ENCODE peak calls at places on chromosomes 12 and 14, in seven cellular contexts. One of them, this sample, is unnamed.

GRCh38 chr14:52934762-52935161 is 16.1 kb downstream of the FERMT2 start:
- DNase-seq in HepG2: peak; percentile 55
- DNase-seq in GM12878: no peak
- DNase-seq in A549: no peak
- DNase-seq in HCT116: no peak
- DNase-seq in SK-N-SH: no peak
- DNase-seq in H1: no peak
- DNase-seq in this sample: no peak

GRCh38 chr14:41280745-41281144 is 325.9 kb upstream of the LRFN5 start:
- DNase-seq in A549: peak; percentile 4
- DNase-seq in GM12878: no peak
- DNase-seq in HCT116: no peak
- DNase-seq in SK-N-SH: no peak
- DNase-seq in H1: no peak
- DNase-seq in HepG2: no peak
- DNase-seq in this sample: no peak

GRCh38 chr14:78005325-78005724 is 164.8 kb upstream of the NRXN3 start:
- DNase-seq in HepG2: no peak
- DNase-seq in A549: peak; percentile 57
- DNase-seq in GM12878: peak; percentile 51
- DNase-seq in H1: no peak
- DNase-seq in SK-N-SH: no peak
- DNase-seq in HCT116: peak; percentile 81
- DNase-seq in this sample: no peak

GRCh38 chr12:121538699-121539061 is 42.1 kb downstream of the KDM2B start:
- DNase-seq in SK-N-SH: no peak
- DNase-seq in GM12878: no peak
- DNase-seq in HepG2: peak; percentile 75
- DNase-seq in A549: peak; percentile 53
- DNase-seq in H1: no peak
- DNase-seq in HCT116: peak; percentile 75
- DNase-seq in this sample: peak; percentile 29

GRCh38 chr14:36519431-36520321 is at the start of gene NKX2-1:
- DNase-seq in GM12878: no peak
- DNase-seq in A549: peak; percentile 31
- DNase-seq in H1: peak; percentile 82
- DNase-seq in SK-N-SH: peak; percentile 26
- DNase-seq in HCT116: no peak
- DNase-seq in HepG2: no peak
- DNase-seq in this sample: no peak

GRCh38 chr14:20278414-20278813 is 27.3 kb downstream of the TTC5 start:
- DNase-seq in SK-N-SH: peak; percentile 7
- DNase-seq in HCT116: no peak
- DNase-seq in H1: no peak
- DNase-seq in GM12878: no peak
- DNase-seq in A549: no peak
- DNase-seq in HepG2: no peak
- DNase-seq in this sample: peak; percentile 23

GRCh38 chr14:61326847-61327246 is 5.5 kb downstream of the PRKCH start:
- DNase-seq in A549: no peak
- DNase-seq in H1: no peak
- DNase-seq in HCT116: no peak
- DNase-seq in SK-N-SH: peak; percentile 28
- DNase-seq in GM12878: no peak
- DNase-seq in HepG2: no peak
- DNase-seq in this sample: no peak

GRCh38 chr14:103994535-103995184 is 52.3 kb upstream of the RD3L start:
- DNase-seq in A549: no peak
- DNase-seq in HCT116: no peak
- DNase-seq in HepG2: no peak
- DNase-seq in GM12878: no peak
- DNase-seq in SK-N-SH: no peak
- DNase-seq in H1: no peak
- DNase-seq in this sample: peak; percentile 4

GRCh38 chr12:93085383-93086287 is 156.5 kb upstream of the EEA1 start:
- DNase-seq in A549: no peak
- DNase-seq in SK-N-SH: no peak
- DNase-seq in HepG2: peak; percentile 83
- DNase-seq in H1: no peak
- DNase-seq in GM12878: no peak
- DNase-seq in HCT116: no peak
- DNase-seq in this sample: no peak

GRCh38 chr14:105864651-105865265 is 338.4 kb downstream of the TMEM121 start:
- DNase-seq in A549: no peak
- DNase-seq in HepG2: no peak
- DNase-seq in HCT116: no peak
- DNase-seq in SK-N-SH: no peak
- DNase-seq in H1: no peak
- DNase-seq in GM12878: no peak
- DNase-seq in this sample: no peak

DNA sequence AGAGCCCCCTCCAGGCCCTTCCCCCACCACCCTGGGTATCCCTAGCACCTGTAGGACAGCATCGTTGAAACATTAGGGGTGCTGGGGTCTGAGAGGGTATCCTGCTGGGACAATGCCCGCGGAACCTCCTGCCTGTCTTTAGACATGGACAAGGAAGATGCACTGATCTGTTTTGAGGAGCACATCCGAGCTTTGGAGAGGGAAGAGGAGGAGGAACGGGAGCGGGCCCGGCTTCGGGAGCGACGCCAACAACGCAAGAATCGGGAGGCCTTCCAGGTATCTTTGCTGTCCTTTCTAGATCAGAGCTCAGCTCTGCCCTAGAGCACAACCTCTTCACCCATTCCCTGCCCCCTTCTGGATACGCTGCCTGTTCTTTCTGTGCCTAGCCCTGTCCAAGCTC is 13.2 kb downstream of the PRPF40B start:
- DNase-seq in HCT116: no peak
- DNase-seq in H1: no peak
- DNase-seq in GM12878: no peak
- DNase-seq in A549: no peak
- DNase-seq in HepG2: no peak
- DNase-seq in SK-N-SH: no peak
- DNase-seq in this sample: no peak
- TF ChIP-seq RAD21 in HCT116: no peak
- TF ChIP-seq RAD21 in H1: no peak
- TF ChIP-seq RAD21 in GM12878: no peak
- TF ChIP-seq RAD21 in A549: no peak
- TF ChIP-seq RAD21 in HepG2: no peak
- TF ChIP-seq RAD21 in SK-N-SH: no peak
- TF ChIP-seq RAD21 in this sample: no peak

GRCh38 chr12:69039881-69040280 is 106.9 kb upstream of the CPM start:
- DNase-seq in HCT116: no peak
- DNase-seq in SK-N-SH: no peak
- DNase-seq in GM12878: no peak
- DNase-seq in H1: no peak
- DNase-seq in HepG2: no peak
- DNase-seq in A549: no peak
- DNase-seq in this sample: no peak
- TF ChIP-seq RAD21 in HCT116: no peak
- TF ChIP-seq RAD21 in SK-N-SH: no peak
- TF ChIP-seq RAD21 in GM12878: no peak
- TF ChIP-seq RAD21 in H1: no peak
- TF ChIP-seq RAD21 in HepG2: no peak
- TF ChIP-seq RAD21 in A549: no peak
- TF ChIP-seq RAD21 in this sample: no peak

DNA sequence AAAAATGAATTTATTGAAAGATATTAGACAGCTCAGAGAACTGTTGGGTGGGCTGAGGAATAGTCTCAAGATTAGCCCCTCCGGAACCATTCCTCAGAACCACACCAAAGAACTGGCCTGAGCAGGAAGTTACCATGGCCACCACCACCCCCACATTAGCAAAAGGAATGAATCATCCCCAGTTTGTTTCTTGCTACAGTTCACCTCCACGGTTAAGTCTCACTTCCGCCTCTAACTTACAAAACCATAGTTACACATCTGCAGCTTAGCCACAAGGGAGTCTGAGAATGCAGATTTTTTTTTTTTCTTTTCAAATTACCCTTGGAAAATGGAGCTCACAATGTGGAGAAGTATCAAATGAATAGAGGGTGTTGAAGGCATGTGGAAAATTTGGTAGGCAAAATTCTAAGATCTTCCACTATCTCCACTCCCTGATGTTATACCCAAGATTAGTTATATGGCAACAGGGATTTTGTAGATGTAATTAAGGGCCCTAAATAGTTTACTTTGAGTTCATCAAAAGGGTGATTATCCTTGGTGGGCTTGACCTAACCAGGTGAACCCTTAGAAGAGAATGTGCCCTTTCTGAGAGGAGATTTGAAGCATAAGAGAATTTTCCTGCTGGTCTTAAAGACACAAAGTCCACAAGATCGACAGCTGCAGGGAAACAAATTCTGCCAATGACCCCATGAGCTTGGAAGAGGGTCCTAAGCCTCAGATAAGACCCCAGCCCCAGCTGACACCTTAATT is 129.8 kb upstream of the KRR1 start:
- DNase-seq in A549: peak; percentile 66
- DNase-seq in SK-N-SH: no peak
- DNase-seq in HCT116: peak; percentile 93
- DNase-seq in H1: no peak
- DNase-seq in GM12878: peak; percentile 87
- DNase-seq in HepG2: no peak
- DNase-seq in this sample: peak; percentile 80
- TF ChIP-seq RAD21 in A549: no peak
- TF ChIP-seq RAD21 in SK-N-SH: no peak
- TF ChIP-seq RAD21 in HCT116: peak; percentile 36
- TF ChIP-seq RAD21 in H1: no peak
- TF ChIP-seq RAD21 in GM12878: peak; percentile 40
- TF ChIP-seq RAD21 in HepG2: no peak
- TF ChIP-seq RAD21 in this sample: no peak

DNA sequence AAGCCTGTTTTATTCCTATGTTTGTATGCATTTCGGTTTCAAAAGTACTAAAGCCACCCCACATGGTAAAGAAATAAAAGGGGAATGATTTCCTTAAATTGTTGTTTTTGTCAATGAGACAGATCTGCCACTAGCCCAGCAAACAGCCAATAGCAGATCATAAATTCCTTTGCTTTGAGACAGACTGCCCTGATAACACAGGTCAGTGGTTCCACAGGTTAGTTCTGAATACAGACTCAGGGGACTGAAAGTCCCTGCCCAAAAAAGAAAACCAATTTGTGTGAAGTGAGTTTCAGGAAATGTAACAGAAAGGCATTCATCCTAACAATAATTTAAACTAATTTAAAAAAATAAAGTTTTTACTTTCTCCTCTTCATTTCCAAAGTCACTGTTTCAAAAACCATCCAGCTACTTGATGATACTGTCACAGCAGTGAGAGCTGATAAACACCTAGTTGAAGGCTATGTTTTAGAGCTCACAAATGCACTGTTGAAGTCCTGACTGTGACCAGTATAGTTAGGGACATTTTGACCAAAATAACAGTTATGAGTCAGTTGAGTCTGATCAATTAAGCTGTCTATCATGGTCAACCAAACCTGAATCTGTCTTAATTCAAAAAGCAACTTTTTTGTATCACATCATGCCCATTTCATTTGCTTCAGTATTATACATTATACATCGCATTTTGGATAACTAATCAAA is 77.7 kb downstream of the LGR5 start:
- DNase-seq in GM12878: no peak
- DNase-seq in HCT116: no peak
- DNase-seq in SK-N-SH: no peak
- DNase-seq in HepG2: no peak
- DNase-seq in H1: no peak
- DNase-seq in A549: no peak
- DNase-seq in this sample: no peak
- TF ChIP-seq RAD21 in GM12878: no peak
- TF ChIP-seq RAD21 in HCT116: no peak
- TF ChIP-seq RAD21 in SK-N-SH: no peak
- TF ChIP-seq RAD21 in HepG2: no peak
- TF ChIP-seq RAD21 in H1: no peak
- TF ChIP-seq RAD21 in A549: no peak
- TF ChIP-seq RAD21 in this sample: no peak

GRCh38 chr12:43009307-43009706 is 419.8 kb upstream of the PRICKLE1 start:
- DNase-seq in GM12878: no peak
- DNase-seq in HCT116: no peak
- DNase-seq in SK-N-SH: peak; percentile 11
- DNase-seq in HepG2: no peak
- DNase-seq in A549: no peak
- DNase-seq in H1: no peak
- DNase-seq in this sample: no peak

GRCh38 chr12:43009866-43010265 is 420.3 kb upstream of the PRICKLE1 start:
- DNase-seq in H1: no peak
- DNase-seq in GM12878: no peak
- DNase-seq in A549: no peak
- DNase-seq in HepG2: no peak
- DNase-seq in SK-N-SH: no peak
- DNase-seq in HCT116: no peak
- DNase-seq in this sample: no peak

GRCh38 chr12:43015090-43015737 is 425.7 kb upstream of the PRICKLE1 start:
- DNase-seq in HCT116: no peak
- DNase-seq in GM12878: no peak
- DNase-seq in A549: no peak
- DNase-seq in SK-N-SH: no peak
- DNase-seq in HepG2: no peak
- DNase-seq in H1: no peak
- DNase-seq in this sample: no peak

DNA sequence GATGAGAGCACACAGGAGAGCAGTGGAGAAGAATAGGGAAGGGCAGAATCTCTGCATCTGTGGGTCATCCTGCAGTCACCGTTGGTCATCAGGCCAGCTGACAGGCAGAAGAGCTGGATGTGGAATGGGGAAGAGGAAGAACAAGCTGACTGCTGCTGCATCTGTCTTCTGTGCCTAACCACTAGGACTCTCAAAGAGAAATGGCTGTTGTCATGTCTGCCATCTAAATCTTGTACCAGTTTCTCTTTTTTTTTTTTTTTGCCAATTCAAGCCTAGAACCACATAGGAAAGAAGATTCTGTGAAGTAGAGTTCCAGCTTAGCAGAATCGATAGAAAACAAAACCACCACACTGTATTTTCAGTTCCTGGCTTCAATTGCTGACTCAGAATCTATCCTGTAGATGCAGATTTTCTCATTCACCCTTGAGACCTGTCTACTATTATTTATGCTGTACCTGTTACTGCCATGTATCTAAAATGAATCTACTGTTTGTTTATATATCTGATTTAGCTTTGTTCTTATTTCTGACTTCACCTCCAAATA is 421.9 kb upstream of the PRICKLE1 start:
- DNase-seq in HCT116: no peak
- DNase-seq in H1: no peak
- DNase-seq in A549: no peak
- DNase-seq in GM12878: peak; percentile 28
- DNase-seq in SK-N-SH: no peak
- DNase-seq in HepG2: no peak
- DNase-seq in this sample: no peak
- TF ChIP-seq RAD21 in HCT116: no peak
- TF ChIP-seq RAD21 in H1: no peak
- TF ChIP-seq RAD21 in A549: no peak
- TF ChIP-seq RAD21 in GM12878: no peak
- TF ChIP-seq RAD21 in SK-N-SH: no peak
- TF ChIP-seq RAD21 in HepG2: no peak
- TF ChIP-seq RAD21 in this sample: no peak

DNA sequence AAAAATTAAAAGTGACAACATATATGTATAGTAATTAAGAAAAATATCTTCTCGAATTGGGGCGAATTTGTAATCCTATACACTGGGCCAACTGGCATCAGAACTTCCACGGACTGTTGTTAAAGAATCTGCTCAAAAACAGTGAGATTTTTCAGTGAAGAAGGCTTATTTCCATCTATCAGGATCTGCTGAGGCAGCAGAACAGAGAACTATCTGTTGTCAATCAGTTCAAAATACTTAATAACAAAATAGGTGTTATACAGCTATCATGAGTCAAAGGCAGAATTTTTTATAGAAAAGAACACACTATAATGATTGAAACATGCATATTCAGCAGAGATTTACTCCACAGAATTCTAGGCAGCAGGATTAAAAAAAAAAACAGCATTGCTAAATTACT is 41.9 kb downstream of the IFNG-AS1 start:
- DNase-seq in GM12878: no peak
- DNase-seq in HepG2: no peak
- DNase-seq in SK-N-SH: no peak
- DNase-seq in A549: no peak
- DNase-seq in HCT116: no peak
- DNase-seq in H1: no peak
- DNase-seq in this sample: no peak
- TF ChIP-seq RAD21 in GM12878: no peak
- TF ChIP-seq RAD21 in HepG2: no peak
- TF ChIP-seq RAD21 in SK-N-SH: no peak
- TF ChIP-seq RAD21 in A549: no peak
- TF ChIP-seq RAD21 in HCT116: no peak
- TF ChIP-seq RAD21 in H1: no peak
- TF ChIP-seq RAD21 in this sample: no peak

This sample was measured in IMR-90.